ENCODE peak calls at places on chromosomes 5 and 9, in six cellular contexts. F is effector memory CD8-positive, alpha-beta T cell; X is HCT116; T is PC-3; O is NCI-H2029 treated with DMSO at 0.1 percent for 48 hours; L is heart right ventricle. C is an unnamed sample.

GRCh38 chr9:6687180-6687579 is 41.7 kb upstream of the GLDC start:
- DNase-seq in L (no peak), T (no peak), F (no peak), X (no peak), O (no peak), C (no peak)

GRCh38 chr5:174707671-174708070 is 16.7 kb upstream of the MSX2 start:
- DNase-seq in T (no peak), X (no peak), L (no peak), F (no peak), O (no peak), C (no peak)

GRCh38 chr5:102418531-102418930 is 80.3 kb downstream of the SLCO6A1 start:
- DNase-seq in L (no peak), T (no peak), X (no peak), O (no peak), F (no peak), C (no peak)

GRCh38 chr9:92964981-92965758 is 17.8 kb downstream of the FGD3 start:
- DNase-seq in F (no peak), T (no peak), O (no peak), X (no peak), L (peak), C (no peak)

GRCh38 chr5:54294097-54294667 is 16.2 kb downstream of the ARL15 start:
- DNase-seq in O (no peak), T (no peak), L (no peak), F (no peak), X (no peak), C (no peak)

GRCh38 chr5:13591621-13592020 is 352.9 kb downstream of the DNAH5 start:
- DNase-seq in X (no peak), T (peak), O (no peak), F (no peak), L (no peak), C (no peak)

GRCh38 chr5:88952344-88952743 is 69.4 kb upstream of the MEF2C start:
- DNase-seq in F (no peak), X (peak), L (no peak), O (peak), T (peak), C (no peak)

GRCh38 chr9:34579097-34579818 is 10.3 kb downstream of the CNTFR start:
- DNase-seq in O (no peak), F (no peak), L (no peak), X (no peak), T (no peak), C (no peak)

GRCh38 chr5:131082034-131082550 is 83.0 kb downstream of the HINT1 start:
- DNase-seq in F (no peak), X (no peak), L (no peak), O (no peak), T (no peak), C (no peak)

GRCh38 chr5:80877592-80877991 is 82.6 kb upstream of the RASGRF2 start:
- DNase-seq in L (no peak), F (no peak), X (no peak), O (no peak), T (no peak), C (no peak)

GRCh38 chr5:159458217-159458711 is 128.0 kb upstream of the IL12B start:
- DNase-seq in T (no peak), X (no peak), F (no peak), O (no peak), L (no peak), C (no peak)

GRCh38 chr9:137027369-137028012 is 546 bp downstream of the ABCA2 start:
- DNase-seq in O (no peak), L (peak), F (no peak), X (no peak), T (peak), C (no peak)

GRCh38 chr5:76788362-76788761 is 30.5 kb upstream of the F2RL1 start:
- DNase-seq in L (no peak), X (no peak), O (no peak), T (peak), F (no peak), C (no peak)

GRCh38 chr5:433836-434235 is 9.1 kb upstream of the EXOC3 start:
- DNase-seq in O (no peak), T (no peak), L (no peak), X (no peak), F (no peak), C (no peak)